ENCODE peak calls at places on chromosomes 3 and 15, in seven cellular contexts. One of them, this sample, is unnamed.

GRCh38 chr3:189947948-189948723 is 172.6 kb downstream of the P3H2 start:
- DNase-seq in GM20000: peak; percentile 36
- DNase-seq in omental fat pad: no peak
- DNase-seq in pancreas: no peak
- DNase-seq in SK-N-SH: no peak
- DNase-seq in foreskin fibroblast: peak; percentile 50
- DNase-seq in body of pancreas: peak; percentile 10
- DNase-seq in this sample: no peak

GRCh38 chr3:126925411-126926171 is 57.3 kb upstream of the PLXNA1 start:
- DNase-seq in GM20000: no peak
- DNase-seq in omental fat pad: no peak
- DNase-seq in pancreas: no peak
- DNase-seq in SK-N-SH: no peak
- DNase-seq in foreskin fibroblast: peak; percentile 25
- DNase-seq in body of pancreas: peak; percentile 52
- DNase-seq in this sample: peak; percentile 50

GRCh38 chr3:45057557-45057956 is 31.5 kb downstream of the CLEC3B start:
- DNase-seq in GM20000: no peak
- DNase-seq in omental fat pad: no peak
- DNase-seq in pancreas: no peak
- DNase-seq in SK-N-SH: no peak
- DNase-seq in foreskin fibroblast: no peak
- DNase-seq in body of pancreas: no peak
- DNase-seq in this sample: no peak

GRCh38 chr15:71103102-71103676 is 12.1 kb upstream of the THSD4 start:
- DNase-seq in GM20000: no peak
- DNase-seq in omental fat pad: no peak
- DNase-seq in pancreas: no peak
- DNase-seq in SK-N-SH: no peak
- DNase-seq in foreskin fibroblast: peak; percentile 79
- DNase-seq in body of pancreas: peak; percentile 27
- DNase-seq in this sample: no peak

GRCh38 chr3:143795849-143796248 is 52.4 kb downstream of the SLC9A9 start:
- DNase-seq in GM20000: no peak
- DNase-seq in omental fat pad: no peak
- DNase-seq in pancreas: no peak
- DNase-seq in SK-N-SH: no peak
- DNase-seq in foreskin fibroblast: no peak
- DNase-seq in body of pancreas: no peak
- DNase-seq in this sample: peak; percentile 51

GRCh38 chr15:95410757-95411156 is 919.7 kb upstream of the NR2F2 start:
- DNase-seq in GM20000: no peak
- DNase-seq in omental fat pad: no peak
- DNase-seq in pancreas: no peak
- DNase-seq in SK-N-SH: no peak
- DNase-seq in foreskin fibroblast: peak; percentile 8
- DNase-seq in body of pancreas: no peak
- DNase-seq in this sample: no peak

GRCh38 chr3:153232737-153233330 is 70.8 kb downstream of the RAP2B start:
- DNase-seq in GM20000: no peak
- DNase-seq in omental fat pad: no peak
- DNase-seq in pancreas: no peak
- DNase-seq in SK-N-SH: no peak
- DNase-seq in foreskin fibroblast: peak; percentile 78
- DNase-seq in body of pancreas: no peak
- DNase-seq in this sample: no peak

GRCh38 chr3:119939087-119939486 is 155.2 kb downstream of the GSK3B start:
- DNase-seq in GM20000: no peak
- DNase-seq in omental fat pad: no peak
- DNase-seq in pancreas: no peak
- DNase-seq in SK-N-SH: no peak
- DNase-seq in foreskin fibroblast: no peak
- DNase-seq in body of pancreas: no peak
- DNase-seq in this sample: no peak

GRCh38 chr3:69997486-69998307 is 1.8 kb upstream of the SAMMSON start:
- DNase-seq in GM20000: no peak
- DNase-seq in omental fat pad: no peak
- DNase-seq in pancreas: no peak
- DNase-seq in SK-N-SH: peak; percentile 47
- DNase-seq in foreskin fibroblast: peak; percentile 12
- DNase-seq in body of pancreas: no peak
- DNase-seq in this sample: no peak

GRCh38 chr15:65916664-65917406 is 47.5 kb downstream of the RAB11A start:
- DNase-seq in GM20000: peak; percentile 82
- DNase-seq in omental fat pad: no peak
- DNase-seq in pancreas: peak; percentile 66
- DNase-seq in SK-N-SH: peak; percentile 91
- DNase-seq in foreskin fibroblast: peak; percentile 84
- DNase-seq in body of pancreas: peak; percentile 67
- DNase-seq in this sample: peak; percentile 83

GRCh38 chr15:63805993-63806980 is 27.5 kb downstream of the HERC1 start:
- DNase-seq in GM20000: no peak
- DNase-seq in omental fat pad: no peak
- DNase-seq in pancreas: no peak
- DNase-seq in SK-N-SH: no peak
- DNase-seq in foreskin fibroblast: no peak
- DNase-seq in body of pancreas: no peak
- DNase-seq in this sample: no peak

GRCh38 chr3:153028336-153028735 is 133.7 kb upstream of the RAP2B start:
- DNase-seq in GM20000: no peak
- DNase-seq in omental fat pad: no peak
- DNase-seq in pancreas: no peak
- DNase-seq in SK-N-SH: no peak
- DNase-seq in foreskin fibroblast: peak; percentile 6
- DNase-seq in body of pancreas: no peak
- DNase-seq in this sample: no peak

GRCh38 chr3:115252679-115253078 is 105.6 kb upstream of the ZBTB20 start:
- DNase-seq in GM20000: no peak
- DNase-seq in omental fat pad: no peak
- DNase-seq in pancreas: no peak
- DNase-seq in SK-N-SH: no peak
- DNase-seq in foreskin fibroblast: no peak
- DNase-seq in body of pancreas: no peak
- DNase-seq in this sample: no peak

GRCh38 chr15:29291067-29291466 is 21.4 kb upstream of the NSMCE3 start:
- DNase-seq in GM20000: no peak
- DNase-seq in omental fat pad: no peak
- DNase-seq in pancreas: no peak
- DNase-seq in SK-N-SH: no peak
- DNase-seq in foreskin fibroblast: no peak
- DNase-seq in body of pancreas: no peak
- DNase-seq in this sample: no peak

GRCh38 chr3:13021141-13021933 is 51.9 kb downstream of the IQSEC1 start:
- DNase-seq in GM20000: peak; percentile 66
- DNase-seq in omental fat pad: no peak
- DNase-seq in pancreas: peak; percentile 63
- DNase-seq in SK-N-SH: peak; percentile 65
- DNase-seq in foreskin fibroblast: no peak
- DNase-seq in body of pancreas: peak; percentile 54
- DNase-seq in this sample: no peak

GRCh38 chr3:128317101-128317697 is 149.5 kb downstream of the DNAJB8 start:
- DNase-seq in GM20000: no peak
- DNase-seq in omental fat pad: no peak
- DNase-seq in pancreas: no peak
- DNase-seq in SK-N-SH: no peak
- DNase-seq in foreskin fibroblast: peak; percentile 42
- DNase-seq in body of pancreas: no peak
- DNase-seq in this sample: no peak

GRCh38 chr3:133426721-133427120 is 26.9 kb downstream of the BFSP2 start:
- DNase-seq in GM20000: no peak
- DNase-seq in omental fat pad: no peak
- DNase-seq in pancreas: no peak
- DNase-seq in SK-N-SH: no peak
- DNase-seq in foreskin fibroblast: peak; percentile 68
- DNase-seq in body of pancreas: no peak
- DNase-seq in this sample: no peak

GRCh38 chr15:80599359-80599758 is 95.8 kb upstream of the ABHD17C start:
- DNase-seq in GM20000: no peak
- DNase-seq in omental fat pad: no peak
- DNase-seq in pancreas: no peak
- DNase-seq in SK-N-SH: no peak
- DNase-seq in foreskin fibroblast: peak; percentile 82
- DNase-seq in body of pancreas: no peak
- DNase-seq in this sample: no peak

GRCh38 chr3:132456141-132456540 is 38.8 kb downstream of the DNAJC13 start:
- DNase-seq in GM20000: no peak
- DNase-seq in omental fat pad: no peak
- DNase-seq in pancreas: no peak
- DNase-seq in SK-N-SH: no peak
- DNase-seq in foreskin fibroblast: no peak
- DNase-seq in body of pancreas: no peak
- DNase-seq in this sample: no peak

GRCh38 chr15:64070965-64071851 is 22.4 kb downstream of the CIAO2A start:
- DNase-seq in GM20000: no peak
- DNase-seq in omental fat pad: peak; percentile 50
- DNase-seq in pancreas: peak; percentile 72
- DNase-seq in SK-N-SH: no peak
- DNase-seq in foreskin fibroblast: peak; percentile 89
- DNase-seq in body of pancreas: peak; percentile 84
- DNase-seq in this sample: peak; percentile 72

GRCh38 chr3:9079674-9080073 is 116.4 kb upstream of the RAD18 start:
- DNase-seq in GM20000: no peak
- DNase-seq in omental fat pad: no peak
- DNase-seq in pancreas: no peak
- DNase-seq in SK-N-SH: no peak
- DNase-seq in foreskin fibroblast: no peak
- DNase-seq in body of pancreas: no peak
- DNase-seq in this sample: no peak

GRCh38 chr3:66492672-66493071 is 8.2 kb downstream of the LRIG1 start:
- DNase-seq in GM20000: no peak
- DNase-seq in omental fat pad: no peak
- DNase-seq in pancreas: peak; percentile 65
- DNase-seq in SK-N-SH: no peak
- DNase-seq in foreskin fibroblast: no peak
- DNase-seq in body of pancreas: peak; percentile 85
- DNase-seq in this sample: no peak

GRCh38 chr3:53531749-53532148 is 37.3 kb downstream of the CACNA1D start:
- DNase-seq in GM20000: no peak
- DNase-seq in omental fat pad: no peak
- DNase-seq in pancreas: no peak
- DNase-seq in SK-N-SH: no peak
- DNase-seq in foreskin fibroblast: no peak
- DNase-seq in body of pancreas: no peak
- DNase-seq in this sample: no peak

DNA sequence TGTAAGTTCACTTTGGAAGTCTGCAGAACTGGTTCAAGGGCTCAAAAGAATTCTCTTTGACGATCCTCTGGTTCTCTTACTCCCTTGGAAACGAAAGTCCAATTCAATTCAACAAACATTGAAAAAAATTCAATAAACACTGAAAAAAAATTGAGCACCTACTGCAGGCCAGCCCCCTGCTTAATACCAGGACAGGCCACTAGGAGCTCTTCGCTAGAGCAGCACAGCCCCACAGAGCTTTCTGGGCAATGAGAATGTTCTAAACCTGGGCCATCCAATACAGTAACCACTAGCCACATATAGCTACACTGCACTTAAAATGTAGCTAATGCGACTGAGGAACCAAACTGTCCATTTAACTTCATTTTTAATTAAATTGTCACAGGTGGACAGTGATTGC is 50.4 kb upstream of the DCLK3 start:
- DNase-seq in GM20000: no peak
- DNase-seq in omental fat pad: no peak
- DNase-seq in pancreas: no peak
- DNase-seq in SK-N-SH: no peak
- DNase-seq in foreskin fibroblast: no peak
- DNase-seq in body of pancreas: no peak
- DNase-seq in this sample: no peak
- TF ChIP-seq CTCF in GM20000: no peak
- TF ChIP-seq CTCF in omental fat pad: no peak
- TF ChIP-seq CTCF in pancreas: no peak
- TF ChIP-seq CTCF in SK-N-SH: peak; percentile 34
- TF ChIP-seq CTCF in foreskin fibroblast: no peak
- TF ChIP-seq CTCF in body of pancreas: no peak
- TF ChIP-seq CTCF in this sample: no peak

GRCh38 chr3:83946554-83946953 is 1012.2 kb upstream of the CADM2 start:
- DNase-seq in GM20000: no peak
- DNase-seq in omental fat pad: no peak
- DNase-seq in pancreas: no peak
- DNase-seq in SK-N-SH: no peak
- DNase-seq in foreskin fibroblast: peak; percentile 12
- DNase-seq in body of pancreas: no peak
- DNase-seq in this sample: no peak
- TF ChIP-seq CTCF in GM20000: no peak
- TF ChIP-seq CTCF in omental fat pad: no peak
- TF ChIP-seq CTCF in pancreas: no peak
- TF ChIP-seq CTCF in SK-N-SH: peak; percentile 14
- TF ChIP-seq CTCF in foreskin fibroblast: no peak
- TF ChIP-seq CTCF in body of pancreas: no peak
- TF ChIP-seq CTCF in this sample: no peak

GRCh38 chr3:50552058-50552435 is 15.5 kb downstream of the C3orf18 start:
- DNase-seq in GM20000: no peak
- DNase-seq in omental fat pad: no peak
- DNase-seq in pancreas: no peak
- DNase-seq in SK-N-SH: no peak
- DNase-seq in foreskin fibroblast: no peak
- DNase-seq in body of pancreas: no peak
- DNase-seq in this sample: no peak

GRCh38 chr3:50550079-50550736 is 17.3 kb downstream of the C3orf18 start:
- DNase-seq in GM20000: peak; percentile 67
- DNase-seq in omental fat pad: peak; percentile 59
- DNase-seq in pancreas: peak; percentile 63
- DNase-seq in SK-N-SH: peak; percentile 86
- DNase-seq in foreskin fibroblast: peak; percentile 65
- DNase-seq in body of pancreas: peak; percentile 42
- DNase-seq in this sample: no peak

GRCh38 chr3:50549226-50549625 is 18.3 kb downstream of the C3orf18 start:
- DNase-seq in GM20000: no peak
- DNase-seq in omental fat pad: no peak
- DNase-seq in pancreas: no peak
- DNase-seq in SK-N-SH: no peak
- DNase-seq in foreskin fibroblast: no peak
- DNase-seq in body of pancreas: no peak
- DNase-seq in this sample: no peak

GRCh38 chr3:50552598-50552997 is 14.9 kb downstream of the C3orf18 start:
- DNase-seq in GM20000: no peak
- DNase-seq in omental fat pad: no peak
- DNase-seq in pancreas: no peak
- DNase-seq in SK-N-SH: no peak
- DNase-seq in foreskin fibroblast: no peak
- DNase-seq in body of pancreas: no peak
- DNase-seq in this sample: no peak

GRCh38 chr3:50551293-50552057 is 16.1 kb downstream of the C3orf18 start:
- DNase-seq in GM20000: no peak
- DNase-seq in omental fat pad: no peak
- DNase-seq in pancreas: no peak
- DNase-seq in SK-N-SH: no peak
- DNase-seq in foreskin fibroblast: no peak
- DNase-seq in body of pancreas: no peak
- DNase-seq in this sample: no peak
- TF ChIP-seq CTCF in GM20000: no peak
- TF ChIP-seq CTCF in omental fat pad: no peak
- TF ChIP-seq CTCF in pancreas: no peak
- TF ChIP-seq CTCF in SK-N-SH: no peak
- TF ChIP-seq CTCF in foreskin fibroblast: no peak
- TF ChIP-seq CTCF in body of pancreas: no peak
- TF ChIP-seq CTCF in this sample: no peak

DNA sequence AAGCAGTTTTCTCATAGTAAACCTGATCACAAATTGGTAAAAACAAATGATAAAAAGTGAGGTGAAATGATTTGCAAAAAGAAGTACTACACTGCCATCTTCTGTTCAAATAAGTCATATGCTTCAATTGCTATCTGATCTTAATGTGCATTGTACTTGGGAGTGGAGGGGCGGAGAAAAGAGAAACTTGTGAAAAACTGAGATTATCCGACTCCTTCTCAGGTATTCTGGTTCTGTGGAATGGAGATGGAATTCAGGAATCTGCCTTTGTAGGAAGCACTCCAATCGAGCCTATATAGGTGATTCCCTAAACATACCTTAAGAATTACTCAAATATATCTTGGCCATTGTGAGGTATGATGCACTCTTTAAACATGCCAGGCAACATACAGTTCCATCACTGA is 180.6 kb downstream of the CHL1 start:
- DNase-seq in GM20000: peak; percentile 14
- DNase-seq in omental fat pad: no peak
- DNase-seq in pancreas: no peak
- DNase-seq in SK-N-SH: peak; percentile 36
- DNase-seq in foreskin fibroblast: peak; percentile 1
- DNase-seq in body of pancreas: no peak
- DNase-seq in this sample: no peak
- TF ChIP-seq CTCF in GM20000: peak; percentile 36
- TF ChIP-seq CTCF in omental fat pad: no peak
- TF ChIP-seq CTCF in pancreas: no peak
- TF ChIP-seq CTCF in SK-N-SH: peak; percentile 57
- TF ChIP-seq CTCF in foreskin fibroblast: no peak
- TF ChIP-seq CTCF in body of pancreas: no peak
- TF ChIP-seq CTCF in this sample: peak; percentile 19

This sample was measured in left lung.